ENCODE peak calls at places on chromosome 22, in seven cellular contexts. X, C, Z, R, M, A and B are unnamed samples.
A peak's percentile ranks its signal among the peaks of the same experiment; 100 is the strongest.

GRCh38 chr22:31730344-31730711 is 19.6 kb downstream of the PRR14L start:
- DNase-seq in X (no peak), C (no peak), Z (peak; percentile 38), R (no peak), M (no peak), A (no peak), B (no peak)

GRCh38 chr22:46293591-46294260 is 2.9 kb upstream of the GTSE1 start:
- DNase-seq in X (peak; percentile 53), C (no peak), Z (no peak), R (no peak), M (no peak), A (peak; percentile 21), B (peak; percentile 24)

GRCh38 chr22:42910221-42910942 is 53.3 kb upstream of the ARFGAP3 start:
- DNase-seq in X (no peak), C (no peak), Z (no peak), R (no peak), M (no peak), A (no peak), B (no peak)

GRCh38 chr22:47248925-47249324 is 486.5 kb downstream of the TBC1D22A start:
- DNase-seq in X (no peak), C (no peak), Z (no peak), R (no peak), M (no peak), A (no peak), B (no peak)

GRCh38 chr22:19646383-19646782 is 67.9 kb upstream of the SEPTIN5 start:
- DNase-seq in X (no peak), C (no peak), Z (no peak), R (no peak), M (no peak), A (no peak), B (no peak)

GRCh38 chr22:19501897-19502447 is 22.2 kb downstream of the CLDN5 start:
- DNase-seq in X (no peak), C (no peak), Z (no peak), R (no peak), M (no peak), A (no peak), B (no peak)

GRCh38 chr22:30182365-30182764 is 64.2 kb downstream of the LIF start:
- DNase-seq in X (peak; percentile 52), C (no peak), Z (no peak), R (no peak), M (no peak), A (no peak), B (peak; percentile 73)

GRCh38 chr22:38996105-38996504 is 14.0 kb downstream of the APOBEC3B start:
- DNase-seq in X (no peak), C (no peak), Z (no peak), R (no peak), M (no peak), A (no peak), B (no peak)

GRCh38 chr22:41827671-41828070 is 5.2 kb upstream of the SREBF2 start:
- DNase-seq in X (no peak), C (no peak), Z (no peak), R (no peak), M (no peak), A (peak; percentile 38), B (no peak)
- H2BK5ac ChIP-seq in X (no peak overlapping the region), C (no peak overlapping the region), Z (no peak overlapping the region), R (no peak overlapping the region), M (no peak overlapping the region), A (no peak overlapping the region), B (no peak overlapping the region)

GRCh38 chr22:37095113-37095512 is 14.4 kb downstream of the TMPRSS6 start:
- DNase-seq in X (no peak), C (no peak), Z (no peak), R (no peak), M (no peak), A (no peak), B (no peak)
- H2AK5ac ChIP-seq in X (no peak overlapping the region), C (no peak overlapping the region), Z (no peak overlapping the region), R (no peak overlapping the region), M (no peak overlapping the region), A (no peak overlapping the region), B (no peak overlapping the region)

GRCh38 chr22:22196833-22197477 is 47.6 kb upstream of the VPREB1 start:
- DNase-seq in X (no peak), C (no peak), Z (no peak), R (no peak), M (no peak), A (no peak), B (no peak)

GRCh38 chr22:22199634-22200033 is 45.0 kb upstream of the VPREB1 start:
- DNase-seq in X (no peak), C (no peak), Z (no peak), R (no peak), M (no peak), A (no peak), B (no peak)

GRCh38 chr22:22197993-22198402 is 46.6 kb upstream of the VPREB1 start:
- DNase-seq in X (no peak), C (no peak), Z (no peak), R (no peak), M (no peak), A (no peak), B (no peak)

GRCh38 chr22:22200569-22201184 is 43.9 kb upstream of the VPREB1 start:
- DNase-seq in X (no peak), C (no peak), Z (no peak), R (no peak), M (no peak), A (no peak), B (no peak)

GRCh38 chr22:22198751-22199150 is 45.8 kb upstream of the VPREB1 start:
- DNase-seq in X (no peak), C (no peak), Z (no peak), R (no peak), M (no peak), A (no peak), B (no peak)
- H3K27me3 ChIP-seq in X (peaks cover 48% of the 10 kb centered on the region), C (peaks cover 4% of the 10 kb centered on the region), Z (peaks cover under 1% of the 10 kb centered on the region), R (peaks cover 78% of the 10 kb centered on the region), M (peaks cover 92% of the 10 kb centered on the region), A (no peaks in the 10 kb centered on the region), B (peaks cover 76% of the 10 kb centered on the region)

DNA sequence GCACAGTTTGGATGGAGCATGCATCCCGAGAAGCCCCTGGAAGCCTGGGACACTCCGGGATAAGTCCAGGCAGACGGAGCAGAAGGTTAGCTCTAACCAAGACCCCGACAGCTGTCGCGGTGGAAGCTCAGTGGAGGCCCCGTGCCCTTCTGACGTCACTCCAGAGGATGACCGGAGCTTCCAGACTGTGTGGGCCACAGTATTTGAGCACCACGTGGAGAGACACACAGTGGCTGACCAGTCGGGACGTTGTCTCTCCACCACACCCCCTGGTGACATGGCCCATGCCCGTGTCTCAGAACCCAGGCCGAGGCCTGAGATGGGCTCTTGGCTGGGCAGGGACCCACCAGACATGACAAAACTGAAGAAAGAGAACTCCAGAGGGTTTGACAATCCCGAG is 86.3 kb downstream of the KIAA1671 start:
- DNase-seq in X (no peak), C (no peak), Z (no peak), R (no peak), M (no peak), A (no peak), B (no peak)
- H2BK5ac ChIP-seq in X (no peak overlapping the region), C (no peak overlapping the region), Z (no peak overlapping the region), R (no peak overlapping the region), M (no peak overlapping the region), A (no peak overlapping the region), B (no peak overlapping the region)